ENCODE peak calls at places on chromosome 14, in four cellular contexts. U, C, S and Z are unnamed samples. For H3K4me1, the result is how much of the 10 kb centered on the place peaks cover.

GRCh38 chr14:105317546-105317945 is 3.0 kb downstream of the PACS2 start:
- DNase-seq in U (peak), C (no peak), S (no peak), Z (no peak)

GRCh38 chr14:98951521-98952152 is 320.4 kb downstream of the BCL11B start:
- DNase-seq in U (no peak), C (no peak), S (no peak), Z (no peak)

GRCh38 chr14:50351016-50351415 is 38.9 kb downstream of the DMAC2L start:
- DNase-seq in U (no peak), C (no peak), S (no peak), Z (no peak)

GRCh38 chr14:82488473-82488872 is 954.8 kb upstream of the SEL1L start:
- DNase-seq in U (no peak), C (no peak), S (no peak), Z (no peak)

GRCh38 chr14:64801800-64802199 is 77.9 kb downstream of the SPTB start:
- DNase-seq in U (no peak), C (no peak), S (no peak), Z (no peak)

GRCh38 chr14:57871487-57872080 is 5.7 kb upstream of the SLC35F4 start:
- DNase-seq in U (no peak), C (no peak), S (no peak), Z (no peak)

GRCh38 chr14:38837333-38838048 is 265.5 kb downstream of the SEC23A start:
- DNase-seq in U (no peak), C (no peak), S (no peak), Z (no peak)

GRCh38 chr14:103209054-103209453 is 85.8 kb downstream of the TNFAIP2 start:
- DNase-seq in U (no peak), C (no peak), S (no peak), Z (no peak)

GRCh38 chr14:68619805-68620574 is 172.9 kb downstream of the ZFP36L1 start:
- DNase-seq in U (no peak), C (no peak), S (peak), Z (no peak)

GRCh38 chr14:68730811-68731425 is 61.9 kb downstream of the ZFP36L1 start:
- DNase-seq in U (no peak), C (no peak), S (no peak), Z (no peak)

GRCh38 chr14:83867871-83868270 is 1662.1 kb upstream of the FLRT2 start:
- DNase-seq in U (no peak), C (no peak), S (no peak), Z (peak)

GRCh38 chr14:64715628-64716412 is 11.6 kb downstream of the PLEKHG3 start:
- DNase-seq in U (peak), C (no peak), S (no peak), Z (no peak)

GRCh38 chr14:91154851-91155625 is 41.2 kb downstream of the DGLUCY start:
- DNase-seq in U (no peak), C (peak), S (peak), Z (peak)

GRCh38 chr14:92637228-92637627 is 111.2 kb downstream of the LGMN start:
- DNase-seq in U (no peak), C (no peak), S (no peak), Z (no peak)

GRCh38 chr14:21525995-21526671 is at the start of gene SALL2:
- DNase-seq in U (peak), C (peak), S (peak), Z (peak)

GRCh38 chr14:87628129-87628528 is 364.9 kb downstream of the GALC start:
- DNase-seq in U (peak), C (no peak), S (peak), Z (no peak)

GRCh38 chr14:87955501-87955900 is 37.5 kb downstream of the GALC start:
- DNase-seq in U (no peak), C (no peak), S (no peak), Z (no peak)

GRCh38 chr14:72024043-72024407 is 91.8 kb downstream of the RGS6 start:
- DNase-seq in U (peak), C (no peak), S (no peak), Z (no peak)

GRCh38 chr14:105105158-105105557 is 39.9 kb upstream of the GPR132 start:
- DNase-seq in U (no peak), C (no peak), S (no peak), Z (no peak)

GRCh38 chr14:24971255-24971654 is 78.7 kb downstream of the STXBP6 start:
- DNase-seq in U (no peak), C (no peak), S (no peak), Z (no peak)

GRCh38 chr14:103068351-103069073 is 11.2 kb upstream of the CDC42BPB start:
- DNase-seq in U (no peak), C (no peak), S (no peak), Z (no peak)

GRCh38 chr14:21014761-21015190 is 10.1 kb downstream of the NDRG2 start:
- DNase-seq in U (peak), C (peak), S (peak), Z (peak)

GRCh38 chr14:38042356-38042755 is 165.3 kb upstream of the SSTR1 start:
- DNase-seq in U (no peak), C (no peak), S (no peak), Z (no peak)

GRCh38 chr14:44803239-44803905 is 158.4 kb downstream of the KLHL28 start:
- DNase-seq in U (no peak), C (no peak), S (no peak), Z (no peak)

GRCh38 chr14:104442611-104443390 is 136.8 kb upstream of the C14orf180 start:
- DNase-seq in U (peak), C (no peak), S (no peak), Z (no peak)

GRCh38 chr14:106877527-106877926 is 1351.1 kb downstream of the TMEM121 start:
- DNase-seq in U (no peak), C (no peak), S (no peak), Z (no peak)

GRCh38 chr14:106876711-106877110 is 1350.3 kb downstream of the TMEM121 start:
- DNase-seq in U (no peak), C (no peak), S (no peak), Z (no peak)

GRCh38 chr14:106875503-106875902 is 1349.1 kb downstream of the TMEM121 start:
- DNase-seq in U (no peak), C (peak), S (no peak), Z (no peak)

GRCh38 chr14:106872619-106873446 is 1346.5 kb downstream of the TMEM121 start:
- DNase-seq in U (no peak), C (peak), S (no peak), Z (no peak)

GRCh38 chr14:106874365-106874764 is 1348.0 kb downstream of the TMEM121 start:
- DNase-seq in U (no peak), C (no peak), S (no peak), Z (no peak)
- H3K4me1 ChIP-seq in U (under half), C (under half), S (under half), Z (under half)

DNA sequence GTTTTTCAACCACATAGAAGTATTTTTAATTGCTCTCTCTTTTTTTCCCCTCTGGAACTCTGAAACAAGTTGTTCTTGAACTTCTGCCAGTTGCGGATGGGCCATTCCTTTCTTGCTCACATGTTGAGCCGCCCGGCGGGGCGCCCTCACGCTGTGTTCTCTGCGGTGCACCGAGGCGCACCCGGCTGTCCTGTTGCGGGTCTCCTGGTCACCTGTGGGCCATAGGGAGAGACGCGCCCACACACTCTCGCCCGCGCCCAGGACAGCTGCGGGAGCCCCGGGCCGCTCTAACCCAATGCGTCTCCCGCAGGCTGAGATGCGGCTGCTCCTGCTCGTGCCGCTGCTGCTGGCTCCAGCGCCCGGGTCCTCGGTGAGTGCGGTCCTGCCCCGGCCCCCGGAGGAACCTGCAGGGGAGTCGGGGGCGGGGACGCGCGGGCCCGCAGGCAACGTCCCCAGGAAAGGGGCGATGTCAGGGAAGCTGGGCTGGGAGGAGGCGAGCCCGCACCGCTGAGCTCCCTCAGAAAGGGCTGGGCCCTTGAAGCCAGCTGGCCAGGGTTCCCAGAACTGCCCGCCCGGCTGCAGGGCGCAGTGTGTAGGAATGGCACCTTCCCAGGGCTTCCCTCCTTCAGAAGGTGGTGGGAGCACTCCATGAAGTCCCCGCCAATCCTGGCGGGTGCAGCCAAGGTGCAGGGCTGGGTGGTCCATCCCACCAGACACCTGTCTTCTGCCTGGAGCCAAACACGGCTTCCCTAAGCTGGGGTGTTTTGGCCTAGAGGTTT is 2.3 kb downstream of the PAPLN start:
- DNase-seq in U (peak), C (no peak), S (peak), Z (peak)
- H3K4me1 ChIP-seq in U (under half), C (under half), S (under half), Z (half or more)

DNA sequence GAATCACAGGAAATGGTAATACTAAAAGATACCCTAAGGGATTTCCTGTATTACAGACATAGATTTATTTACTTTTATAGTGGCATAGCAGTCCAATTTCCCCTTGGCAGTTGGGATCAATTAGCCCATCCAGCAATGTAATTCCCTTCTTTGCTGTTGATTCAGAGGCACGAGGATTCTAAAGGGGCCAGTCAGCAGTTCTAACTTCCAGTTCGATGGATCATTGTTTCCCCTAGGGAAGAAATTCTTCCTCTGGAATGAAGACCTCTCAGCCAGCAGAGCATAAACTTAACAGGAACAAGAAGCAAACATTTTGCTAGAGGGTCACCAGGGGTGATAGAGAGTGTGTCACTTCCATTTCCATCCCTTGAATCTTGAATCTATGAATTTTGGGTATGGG is 395.7 kb upstream of the NOVA1 start:
- DNase-seq in U (no peak), C (no peak), S (no peak), Z (no peak)
- H3K4me1 ChIP-seq in U (under half), C (under half), S (under half), Z (under half)

DNA sequence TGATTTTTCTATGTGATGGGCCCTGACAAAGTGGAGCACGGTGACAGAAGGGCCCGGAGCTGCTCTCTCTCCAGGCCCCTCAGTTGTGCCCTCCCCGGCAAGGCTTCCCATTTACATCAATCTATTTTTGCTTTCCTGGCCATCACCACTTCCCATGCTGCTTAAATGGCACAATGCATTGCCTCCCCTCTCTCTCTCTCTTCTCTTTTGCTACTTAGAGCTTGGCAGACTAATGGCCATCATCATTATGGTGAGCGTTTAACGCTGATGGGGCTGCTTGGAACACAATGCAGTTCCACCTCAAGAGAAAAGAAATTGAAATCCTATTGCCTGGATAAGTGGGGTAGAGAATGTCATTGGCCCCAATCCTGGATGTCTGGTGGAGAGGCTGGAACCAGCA is 270.6 kb upstream of the DIO3 start:
- DNase-seq in U (no peak), C (no peak), S (no peak), Z (no peak)
- H3K4me1 ChIP-seq in U (under half), C (under half), S (under half), Z (under half)

DNA sequence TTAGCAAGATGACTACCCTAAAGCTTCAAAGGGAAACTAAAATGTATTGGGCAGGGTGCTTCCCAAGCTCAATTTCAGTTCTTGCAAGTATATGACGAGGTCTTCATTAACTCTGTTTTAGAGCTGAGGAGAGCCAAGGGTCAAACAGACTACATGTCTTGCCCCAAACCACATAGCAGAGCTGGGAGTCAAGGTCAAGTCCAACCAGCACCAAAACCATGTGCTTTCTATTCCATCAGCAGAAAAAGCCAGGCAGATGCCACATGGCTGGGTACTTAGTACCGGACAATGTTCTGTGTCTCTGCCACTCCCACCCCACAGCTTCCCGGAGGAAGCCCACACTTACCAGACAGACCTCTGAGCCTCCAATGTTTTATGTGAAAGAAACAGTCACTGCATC is 17.6 kb downstream of the NID2 start:
- DNase-seq in U (no peak), C (no peak), S (no peak), Z (no peak)
- H3K4me1 ChIP-seq in U (half or more), C (under half), S (under half), Z (under half)

GRCh38 chr14:22997676-22998323 is 12.1 kb downstream of the C14orf93 start:
- DNase-seq in U (no peak), C (no peak), S (no peak), Z (no peak)

GRCh38 chr14:22994762-22995275 is 12.5 kb upstream of the AJUBA start:
- DNase-seq in U (no peak), C (peak), S (peak), Z (no peak)

GRCh38 chr14:22998324-22999012 is 11.5 kb downstream of the C14orf93 start:
- DNase-seq in U (no peak), C (no peak), S (no peak), Z (no peak)

GRCh38 chr14:22996823-22997301 is 13.1 kb downstream of the C14orf93 start:
- DNase-seq in U (no peak), C (no peak), S (peak), Z (no peak)

DNA sequence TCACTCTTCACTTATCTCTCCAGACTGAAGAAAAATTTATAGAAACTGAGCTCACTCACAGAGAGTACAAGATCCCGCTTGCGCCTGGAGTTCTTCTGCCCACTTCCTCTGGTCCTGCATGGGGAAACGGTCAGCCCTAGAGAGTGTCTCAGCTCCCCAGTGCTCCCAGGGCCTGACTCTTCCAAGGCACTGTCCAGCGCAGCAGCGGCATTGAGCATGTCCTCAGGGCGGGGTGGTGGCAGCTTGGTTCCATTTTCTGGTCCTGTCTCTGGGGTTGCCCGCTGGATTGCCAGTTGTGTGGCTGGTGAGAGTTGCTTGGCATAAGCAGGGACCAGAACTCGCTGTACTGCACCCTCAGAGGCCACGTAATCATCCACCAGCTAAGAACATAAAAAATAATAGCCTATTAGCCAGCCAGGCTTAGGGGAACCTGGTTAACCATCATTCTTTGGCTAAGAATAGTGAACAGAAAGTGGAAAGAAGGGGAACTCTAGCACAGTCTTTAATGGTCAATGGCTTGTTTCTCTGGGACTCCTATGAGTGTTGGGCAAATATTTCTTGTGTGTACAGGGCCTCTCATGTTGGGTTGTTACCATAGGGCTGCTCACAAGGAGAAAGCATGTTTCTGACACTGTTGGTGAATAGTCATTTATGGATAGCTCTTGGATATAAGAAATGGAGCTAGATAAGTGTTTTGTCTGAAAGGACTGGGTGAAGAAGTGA is 13.7 kb upstream of the AJUBA start:
- DNase-seq in U (no peak), C (no peak), S (no peak), Z (no peak)
- H3K4me1 ChIP-seq in U (under half), C (under half), S (under half), Z (under half)

GRCh38 chr14:55339770-55340169 is 68.5 kb downstream of the FBXO34 start:
- DNase-seq in U (no peak), C (no peak), S (no peak), Z (no peak)

GRCh38 chr14:55333785-55334485 is 62.7 kb downstream of the FBXO34 start:
- DNase-seq in U (no peak), C (no peak), S (no peak), Z (no peak)

GRCh38 chr14:55336691-55337090 is 65.5 kb downstream of the FBXO34 start:
- DNase-seq in U (no peak), C (no peak), S (no peak), Z (no peak)

GRCh38 chr14:55332654-55333570 is 61.7 kb downstream of the FBXO34 start:
- DNase-seq in U (no peak), C (no peak), S (no peak), Z (no peak)

GRCh38 chr14:55336161-55336560 is 64.9 kb downstream of the FBXO34 start:
- DNase-seq in U (no peak), C (no peak), S (no peak), Z (no peak)
- H3K4me1 ChIP-seq in U (under half), C (under half), S (under half), Z (under half)

GRCh38 chr14:76651410-76652055 is 109.7 kb upstream of the VASH1 start:
- DNase-seq in U (no peak), C (no peak), S (no peak), Z (no peak)
- H3K4me1 ChIP-seq in U (under half), C (under half), S (under half), Z (under half)

GRCh38 chr14:61713724-61714437 is 18.6 kb downstream of the HIF1A start:
- DNase-seq in U (no peak), C (no peak), S (no peak), Z (no peak)
- H3K4me1 ChIP-seq in U (half or more), C (under half), S (under half), Z (under half)

DNA sequence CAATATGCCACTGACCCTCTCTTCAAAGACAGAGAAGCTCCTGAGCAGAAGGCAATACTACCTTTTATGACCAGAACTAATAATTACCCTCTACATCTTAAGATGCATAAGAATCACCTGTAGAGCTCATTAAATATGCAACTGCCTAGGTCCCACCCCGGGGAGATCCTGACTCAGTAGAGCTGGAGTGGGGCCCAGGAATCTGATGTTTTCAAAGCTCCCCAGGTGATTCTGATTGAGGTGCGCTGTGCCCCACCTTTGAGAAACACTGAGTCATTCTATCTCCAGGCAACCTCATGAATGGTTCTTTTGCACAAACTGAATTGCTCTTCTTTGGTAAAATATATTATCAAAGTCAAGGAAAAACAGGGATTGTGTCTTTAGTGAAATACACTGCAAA is 149.3 kb upstream of the BMP4 start:
- DNase-seq in U (no peak), C (no peak), S (no peak), Z (no peak)
- H3K4me1 ChIP-seq in U (half or more), C (under half), S (under half), Z (under half)